ENCODE peak calls at places on chromosome 5, in nine cellular contexts. E is AG04449; B is CD8-positive, alpha-beta memory T cell; D is activated T-cell treated with anti-CD3 and anti-CD28 coated beads, Interleukin-2, amount 50 U/mL, for 1 hour; J is RPMI8226; U is HS-27A; Y is hypothalamus; C is GOT3; L is cerebellar cortex. X is an unnamed sample.

GRCh38 chr5:55294935-55295334 is 12.6 kb downstream of the DHX29 start:
- DNase-seq in E (no peak), B (no peak), D (no peak), J (no peak), U (no peak), Y (no peak), C (no peak), L (no peak), X (no peak)

GRCh38 chr5:1877434-1878049 is 5.2 kb downstream of the IRX4 start:
- DNase-seq in E (no peak), B (no peak), D (no peak), J (no peak), U (no peak), Y (no peak), C (no peak), L (no peak), X (no peak)

GRCh38 chr5:56479701-56480304 is 246.7 kb upstream of the ANKRD55 start:
- DNase-seq in E (no peak), B (no peak), D (peak; percentile 37), J (no peak), U (no peak), Y (no peak), C (no peak), L (peak; percentile 80), X (peak; percentile 20)

GRCh38 chr5:125424374-125424773 is 677.9 kb upstream of the ZNF608 start:
- DNase-seq in E (no peak), B (no peak), D (no peak), J (no peak), U (no peak), Y (no peak), C (no peak), L (no peak), X (no peak)

GRCh38 chr5:179606071-179606909 is 17.2 kb downstream of the HNRNPH1 start:
- DNase-seq in E (no peak), B (no peak), D (no peak), J (no peak), U (no peak), Y (no peak), C (no peak), L (no peak), X (no peak)

GRCh38 chr5:96709152-96709821 is 47.1 kb downstream of the CAST start:
- DNase-seq in E (no peak), B (no peak), D (no peak), J (no peak), U (peak; percentile 23), Y (no peak), C (no peak), L (no peak), X (no peak)

GRCh38 chr5:113038714-113039113 is 62.1 kb downstream of the DCP2 start:
- DNase-seq in E (no peak), B (no peak), D (no peak), J (no peak), U (no peak), Y (no peak), C (no peak), L (no peak), X (no peak)

GRCh38 chr5:55037046-55037771 is 13.2 kb downstream of the GZMK start:
- DNase-seq in E (no peak), B (peak; percentile 76), D (peak; percentile 40), J (no peak), U (no peak), Y (no peak), C (no peak), L (no peak), X (peak; percentile 60)

GRCh38 chr5:150665044-150665443 is 4.0 kb downstream of the MYOZ3 start:
- DNase-seq in E (no peak), B (no peak), D (no peak), J (no peak), U (no peak), Y (no peak), C (no peak), L (no peak), X (no peak)

GRCh38 chr5:149901511-149901910 is 43.1 kb downstream of the PDE6A start:
- DNase-seq in E (no peak), B (no peak), D (no peak), J (no peak), U (no peak), Y (no peak), C (no peak), L (no peak), X (no peak)

GRCh38 chr5:151084363-151084762 is 3.5 kb upstream of the TNIP1 start:
- DNase-seq in E (no peak), B (no peak), D (no peak), J (no peak), U (no peak), Y (no peak), C (no peak), L (no peak), X (no peak)

GRCh38 chr5:2207966-2208544 is 325.3 kb upstream of the IRX4 start:
- DNase-seq in E (no peak), B (no peak), D (no peak), J (peak; percentile 67), U (no peak), Y (no peak), C (no peak), L (peak; percentile 7), X (no peak)

GRCh38 chr5:67208403-67208802 is 11.8 kb upstream of the CD180 start:
- DNase-seq in E (no peak), B (no peak), D (no peak), J (no peak), U (no peak), Y (no peak), C (no peak), L (no peak), X (no peak)

GRCh38 chr5:505946-506555 is 18.2 kb downstream of the SLC9A3 start:
- DNase-seq in E (no peak), B (no peak), D (no peak), J (no peak), U (no peak), Y (no peak), C (no peak), L (no peak), X (no peak)

GRCh38 chr5:55852503-55852902 is 1.3 kb downstream of the IL31RA start:
- DNase-seq in E (no peak), B (no peak), D (no peak), J (no peak), U (no peak), Y (no peak), C (no peak), L (no peak), X (no peak)

GRCh38 chr5:112548246-112548982 is 129.3 kb upstream of the EPB41L4A start:
- DNase-seq in E (peak; percentile 45), B (no peak), D (no peak), J (no peak), U (no peak), Y (no peak), C (no peak), L (no peak), X (no peak)

GRCh38 chr5:93831449-93831848 is 90.0 kb upstream of the POU5F2 start:
- DNase-seq in E (peak; percentile 71), B (no peak), D (no peak), J (no peak), U (peak; percentile 50), Y (no peak), C (no peak), L (no peak), X (no peak)

GRCh38 chr5:96075579-96076289 is 114.1 kb upstream of the ELL2 start:
- DNase-seq in E (no peak), B (no peak), D (no peak), J (no peak), U (no peak), Y (no peak), C (no peak), L (no peak), X (no peak)

GRCh38 chr5:65952259-65952658 is 25.9 kb downstream of the ERBIN start:
- DNase-seq in E (no peak), B (no peak), D (no peak), J (no peak), U (no peak), Y (no peak), C (no peak), L (no peak), X (no peak)

GRCh38 chr5:93580387-93581100 is 475 bp downstream of the NR2F1-AS1 start:
- DNase-seq in E (no peak), B (no peak), D (no peak), J (no peak), U (no peak), Y (no peak), C (no peak), L (peak; percentile 66), X (no peak)

GRCh38 chr5:160081495-160081894 is 37.8 kb downstream of the PWWP2A start:
- DNase-seq in E (no peak), B (no peak), D (no peak), J (no peak), U (no peak), Y (no peak), C (no peak), L (peak; percentile 57), X (no peak)

GRCh38 chr5:42614509-42614908 is 142.1 kb upstream of the CCDC152 start:
- DNase-seq in E (no peak), B (no peak), D (no peak), J (no peak), U (no peak), Y (no peak), C (no peak), L (no peak), X (no peak)

GRCh38 chr5:153516503-153516902 is 26.0 kb downstream of the GRIA1 start:
- DNase-seq in E (no peak), B (no peak), D (no peak), J (no peak), U (no peak), Y (no peak), C (no peak), L (no peak), X (no peak)

GRCh38 chr5:53403291-53403690 is 77.1 kb upstream of the FST start:
- DNase-seq in E (no peak), B (no peak), D (no peak), J (no peak), U (no peak), Y (no peak), C (no peak), L (no peak), X (no peak)

GRCh38 chr5:32311404-32312193 is 1.1 kb downstream of the MTMR12 start:
- DNase-seq in E (no peak), B (no peak), D (no peak), J (no peak), U (no peak), Y (no peak), C (no peak), L (no peak), X (no peak)

GRCh38 chr5:147530801-147531389 is 21.0 kb upstream of the DPYSL3 start:
- DNase-seq in E (no peak), B (no peak), D (no peak), J (no peak), U (peak; percentile 49), Y (no peak), C (no peak), L (no peak), X (no peak)

GRCh38 chr5:157855404-157855994 is 3.4 kb downstream of the CLINT1 start:
- DNase-seq in E (no peak), B (no peak), D (peak; percentile 27), J (peak; percentile 54), U (no peak), Y (no peak), C (no peak), L (peak; percentile 69), X (no peak)

GRCh38 chr5:155475318-155475717 is 461.8 kb downstream of the KIF4B start:
- DNase-seq in E (no peak), B (no peak), D (no peak), J (no peak), U (no peak), Y (no peak), C (no peak), L (no peak), X (no peak)

GRCh38 chr5:8517461-8517860 is 648.5 kb downstream of the MTRR start:
- DNase-seq in E (no peak), B (no peak), D (no peak), J (no peak), U (no peak), Y (no peak), C (no peak), L (no peak), X (no peak)

GRCh38 chr5:130052752-130053151 is 148.5 kb downstream of the CHSY3 start:
- DNase-seq in E (no peak), B (no peak), D (no peak), J (no peak), U (no peak), Y (no peak), C (no peak), L (no peak), X (no peak)

GRCh38 chr5:65588694-65589093 is 25.6 kb downstream of the PPWD1 start:
- DNase-seq in E (no peak), B (no peak), D (no peak), J (no peak), U (no peak), Y (no peak), C (no peak), L (no peak), X (no peak)

X was measured in naive thymus-derived CD4-positive, alpha-beta T cell.